ENCODE peak calls at places on chromosome 22, in five cellular contexts. L is endothelial cell of umbilical vein, G is heart left ventricle, Q is tibial nerve, M is heart right ventricle. N is an unnamed sample.
A peak's percentile ranks its signal among the peaks of the same experiment; 100 is the strongest.

GRCh38 chr22:37270928-37271650 is 11.2 kb upstream of the CYTH4 start:
- DNase-seq in L (peak; percentile 27), G (peak; percentile 32), Q (no peak), M (no peak), N (peak; percentile 48)

GRCh38 chr22:48239461-48240164 is 1477.2 kb downstream of the TBC1D22A start:
- DNase-seq in L (no peak), G (no peak), Q (no peak), M (no peak), N (no peak)

GRCh38 chr22:48753752-48754517 is 1073.7 kb downstream of the BRD1 start:
- DNase-seq in L (no peak), G (no peak), Q (no peak), M (no peak), N (no peak)

GRCh38 chr22:16935209-16935608 is 72.8 kb downstream of the GAB4 start:
- DNase-seq in L (no peak), G (no peak), Q (no peak), M (no peak), N (no peak)

GRCh38 chr22:39313258-39314001 is 6.0 kb downstream of the RPL3 start:
- DNase-seq in L (no peak), G (no peak), Q (no peak), M (no peak), N (no peak)

GRCh38 chr22:21448627-21449416 is 18.4 kb upstream of the TMEM191C start:
- DNase-seq in L (no peak), G (peak; percentile 12), Q (peak; percentile 9), M (peak; percentile 2), N (peak; percentile 29)

GRCh38 chr22:30457964-30458363 is 13.9 kb downstream of the SEC14L3 start:
- DNase-seq in L (no peak), G (no peak), Q (no peak), M (no peak), N (no peak)

GRCh38 chr22:48703265-48703941 is 1124.3 kb downstream of the BRD1 start:
- DNase-seq in L (no peak), G (no peak), Q (no peak), M (no peak), N (peak; percentile 62)

GRCh38 chr22:43066844-43067385 is 22.3 kb downstream of the TTLL1 start:
- DNase-seq in L (peak; percentile 28), G (no peak), Q (no peak), M (no peak), N (no peak)

GRCh38 chr22:40512426-40513136 is 123.9 kb downstream of the MRTFA start:
- DNase-seq in L (no peak), G (peak; percentile 26), Q (no peak), M (peak; percentile 57), N (no peak)

GRCh38 chr22:27137809-27138400 is 480.5 kb downstream of the MIAT start:
- DNase-seq in L (no peak), G (no peak), Q (no peak), M (no peak), N (no peak)
- H3K27ac ChIP-seq in L (no peak overlapping the region), G (no peak overlapping the region), Q (no peak overlapping the region), M (no peak overlapping the region), N (no peak overlapping the region)

DNA sequence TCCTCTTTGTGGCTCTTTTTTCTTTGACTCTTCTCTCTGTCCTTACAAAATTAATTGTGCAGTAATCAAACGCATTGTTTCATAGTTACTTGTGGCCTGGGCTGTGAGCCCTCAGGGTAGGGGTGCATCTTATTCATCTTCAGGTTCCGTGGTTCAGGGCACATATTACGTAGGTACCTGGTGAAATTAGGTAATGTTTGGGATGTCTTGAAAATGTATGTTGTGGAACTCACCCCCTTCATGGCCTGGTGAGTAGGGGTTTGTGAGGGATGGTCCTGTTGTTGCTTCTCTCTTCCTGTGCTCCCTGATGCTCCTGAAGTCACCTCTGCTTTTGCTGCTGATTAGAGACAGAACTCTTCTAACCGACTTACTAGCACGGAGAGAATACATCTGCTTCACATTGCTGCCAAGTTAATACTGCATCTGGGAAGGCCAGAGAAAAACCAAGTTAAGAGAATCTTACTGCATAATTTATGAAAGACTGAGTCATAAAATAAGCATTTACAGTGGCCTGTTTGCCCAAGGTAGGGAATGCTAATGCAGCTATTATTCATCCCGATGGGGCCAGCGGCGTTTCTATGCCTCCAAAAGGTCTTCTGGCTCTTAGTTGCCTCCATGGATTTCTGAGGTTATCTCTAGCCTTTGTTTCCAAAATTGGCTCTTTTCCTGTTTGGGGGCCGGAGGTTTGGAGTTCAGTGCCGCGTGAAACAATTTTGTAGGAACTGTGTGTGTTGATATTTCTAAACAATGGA is 66.9 kb downstream of the TBC1D22A start:
- DNase-seq in L (peak; percentile 92), G (no peak), Q (no peak), M (no peak), N (peak; percentile 73)
- H3K27ac ChIP-seq in L (peak overlapping the region; percentile 44), G (no peak overlapping the region), Q (no peak overlapping the region), M (no peak overlapping the region), N (no peak overlapping the region)

DNA sequence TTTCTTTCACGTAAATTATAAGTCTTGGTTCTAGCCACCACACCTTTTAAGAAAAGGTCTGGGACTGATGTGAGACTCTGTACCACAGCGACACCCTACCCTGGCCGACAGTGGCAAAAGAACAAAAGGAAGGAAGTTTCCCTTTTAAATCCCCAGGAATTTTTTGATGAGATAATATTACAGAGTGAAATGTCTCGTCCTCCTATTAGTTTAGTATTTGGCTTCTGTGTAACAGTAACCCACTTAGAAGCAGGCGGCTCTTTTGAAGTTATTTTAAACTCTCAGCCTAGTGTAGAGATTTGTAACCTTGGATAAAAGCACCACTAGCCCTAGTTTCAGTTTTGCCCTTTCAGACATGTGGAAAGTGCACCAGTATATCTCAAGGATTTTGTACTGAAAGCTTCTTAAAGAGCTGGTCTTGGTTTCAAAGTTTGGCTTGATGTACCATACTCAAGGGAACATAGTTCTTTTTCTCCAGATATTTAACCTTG is 84.1 kb downstream of the C22orf31 start:
- DNase-seq in L (peak; percentile 48), G (no peak), Q (no peak), M (no peak), N (no peak)
- H3K27ac ChIP-seq in L (peak overlapping the region; percentile 59), G (peak overlapping the region; percentile 35), Q (no peak overlapping the region), M (peak overlapping the region; percentile 46), N (no peak overlapping the region)

DNA sequence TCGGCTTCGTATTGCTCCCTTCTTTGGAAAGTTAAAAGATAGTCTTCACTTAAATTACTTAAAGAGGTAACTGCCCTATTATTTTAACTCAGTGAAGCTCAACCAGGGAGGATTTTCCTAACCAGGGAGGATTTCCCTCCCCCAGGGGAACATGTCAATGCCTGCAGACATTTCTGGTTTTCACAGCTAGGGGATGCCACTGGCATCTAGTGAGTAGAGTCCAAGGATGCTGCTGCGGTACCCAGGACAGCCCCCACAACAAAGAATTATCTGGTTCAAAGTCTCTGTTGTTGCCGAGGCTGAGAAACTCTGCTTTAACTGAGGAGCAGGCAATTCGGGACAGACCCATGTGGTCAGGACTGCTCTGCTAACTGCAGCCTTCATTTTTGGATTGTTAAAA is 82.2 kb downstream of the DEPDC5 start:
- DNase-seq in L (no peak), G (no peak), Q (no peak), M (no peak), N (no peak)
- H3K27ac ChIP-seq in L (no peak overlapping the region), G (no peak overlapping the region), Q (no peak overlapping the region), M (no peak overlapping the region), N (no peak overlapping the region)

DNA sequence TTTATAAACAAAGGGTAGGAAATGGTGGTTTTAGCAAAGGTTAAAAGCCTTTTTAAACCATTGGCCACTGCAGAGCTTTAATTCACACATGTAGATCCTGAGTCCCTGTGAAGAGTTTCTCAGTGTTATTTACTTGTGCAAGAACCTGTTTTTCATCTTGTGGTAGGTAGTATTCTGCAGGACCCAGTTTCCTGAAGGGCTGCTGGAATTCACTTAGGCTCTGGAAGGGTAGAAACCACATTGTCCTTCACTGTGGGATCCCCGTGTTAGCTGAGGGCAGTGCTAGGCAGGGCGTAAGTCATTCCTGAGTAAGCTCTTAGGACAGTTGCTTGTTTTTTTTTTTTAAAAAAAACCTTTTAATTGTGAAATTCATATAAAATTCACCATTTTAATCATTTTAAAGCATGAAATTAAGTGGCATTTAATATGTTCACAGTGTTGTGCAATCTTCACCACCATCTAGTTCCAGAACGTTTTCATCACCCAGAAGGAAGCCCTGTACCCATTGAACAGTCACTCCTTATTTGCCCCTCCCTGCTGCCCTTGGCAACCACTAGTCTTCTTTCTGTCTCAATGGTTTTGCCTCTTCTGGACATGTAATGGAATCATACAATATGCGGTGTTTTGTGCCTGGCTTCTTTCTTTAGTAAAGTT is 77.7 kb downstream of the C22orf31 start:
- DNase-seq in L (no peak), G (no peak), Q (no peak), M (no peak), N (no peak)
- H3K27ac ChIP-seq in L (no peak overlapping the region), G (no peak overlapping the region), Q (no peak overlapping the region), M (no peak overlapping the region), N (no peak overlapping the region)

GRCh38 chr22:19848298-19849224 is 6.1 kb downstream of the GNB1L start:
- DNase-seq in L (peak; percentile 23), G (no peak), Q (no peak), M (no peak), N (no peak)
- H3K27ac ChIP-seq in L (no peak overlapping the region), G (no peak overlapping the region), Q (no peak overlapping the region), M (no peak overlapping the region), N (no peak overlapping the region)

GRCh38 chr22:17994424-17995108 is 29.8 kb downstream of the MICAL3 start:
- DNase-seq in L (no peak), G (no peak), Q (no peak), M (no peak), N (no peak)
- H3K27ac ChIP-seq in L (no peak overlapping the region), G (peak overlapping the region; percentile 50), Q (no peak overlapping the region), M (no peak overlapping the region), N (no peak overlapping the region)